ENCODE peak calls at places on chromosome 18, in five cellular contexts. I is HepG2, G is A549, U is GM23338, N is GM12878. M is an unnamed sample.

GRCh38 chr18:42052137-42052708 is 97.2 kb downstream of the PIK3C3 start:
- DNase-seq in I (no peak), G (no peak), U (peak), N (no peak), M (no peak)

GRCh38 chr18:8797206-8797605 is 91.8 kb downstream of the MTCL1 start:
- DNase-seq in I (peak), G (peak), U (no peak), N (no peak), M (no peak)

GRCh38 chr18:6928359-6928758 is 189.2 kb downstream of the LAMA1 start:
- DNase-seq in I (no peak), G (no peak), U (no peak), N (no peak), M (no peak)

GRCh38 chr18:42784612-42785011 is 330.9 kb downstream of the RIT2 start:
- DNase-seq in I (no peak), G (no peak), U (no peak), N (no peak), M (no peak)

GRCh38 chr18:23799540-23799939 is 110.3 kb downstream of the LAMA3 start:
- DNase-seq in I (no peak), G (no peak), U (no peak), N (no peak), M (no peak)

GRCh38 chr18:49788327-49788908 is 24.9 kb downstream of the ACAA2 start:
- DNase-seq in I (no peak), G (peak), U (no peak), N (peak), M (no peak)

GRCh38 chr18:49691177-49691608 is 122.1 kb downstream of the ACAA2 start:
- DNase-seq in I (no peak), G (peak), U (no peak), N (no peak), M (no peak)

GRCh38 chr18:5582849-5583667 is 39.3 kb upstream of the EPB41L3 start:
- DNase-seq in I (no peak), G (no peak), U (no peak), N (no peak), M (no peak)

GRCh38 chr18:39463986-39464385 is 1898.4 kb upstream of the CELF4 start:
- DNase-seq in I (no peak), G (no peak), U (no peak), N (no peak), M (no peak)

GRCh38 chr18:13376841-13377351 is 158.3 kb downstream of the LDLRAD4 start:
- DNase-seq in I (no peak), G (no peak), U (no peak), N (no peak), M (no peak)

GRCh38 chr18:21177742-21178305 is 64.2 kb upstream of the GREB1L start:
- DNase-seq in I (no peak), G (no peak), U (no peak), N (no peak), M (no peak)

GRCh38 chr18:23502516-23503037 is 734 bp upstream of the RMC1 start:
- DNase-seq in I (no peak), G (no peak), U (no peak), N (no peak), M (no peak)

GRCh38 chr18:10234912-10235439 is 219.5 kb upstream of the APCDD1 start:
- DNase-seq in I (no peak), G (no peak), U (no peak), N (no peak), M (no peak)

GRCh38 chr18:12443631-12444030 is 35.9 kb downstream of the PRELID3A start:
- DNase-seq in I (no peak), G (no peak), U (no peak), N (no peak), M (no peak)

GRCh38 chr18:577606-578005 is 2.6 kb upstream of the CETN1 start:
- DNase-seq in I (peak), G (no peak), U (peak), N (no peak), M (no peak)

GRCh38 chr18:46583711-46584110 is 73.3 kb downstream of the LOXHD1 start:
- DNase-seq in I (no peak), G (no peak), U (no peak), N (no peak), M (no peak)

GRCh38 chr18:49849331-49850217 is 36.2 kb upstream of the ACAA2 start:
- DNase-seq in I (peak), G (peak), U (peak), N (no peak), M (peak)

GRCh38 chr18:6752200-6752873 is 22.8 kb downstream of the ARHGAP28 start:
- DNase-seq in I (no peak), G (no peak), U (peak), N (no peak), M (no peak)

GRCh38 chr18:42654561-42654960 is 460.9 kb downstream of the RIT2 start:
- DNase-seq in I (no peak), G (no peak), U (no peak), N (no peak), M (no peak)

GRCh38 chr18:55331301-55331700 is 256.7 kb downstream of the TCF4 start:
- DNase-seq in I (no peak), G (no peak), U (no peak), N (no peak), M (no peak)

GRCh38 chr18:79068299-79068945 is 772 bp upstream of the ATP9B start:
- DNase-seq in I (no peak), G (no peak), U (peak), N (peak), M (no peak)

GRCh38 chr18:59056706-59057492 is 82.8 kb upstream of the SEC11C start:
- DNase-seq in I (peak), G (peak), U (peak), N (no peak), M (peak)

GRCh38 chr18:9126337-9126736 is 10.2 kb upstream of the ANKRD12 start:
- DNase-seq in I (no peak), G (no peak), U (no peak), N (no peak), M (no peak)

GRCh38 chr18:527136-527535 is 26.6 kb upstream of the COLEC12 start:
- DNase-seq in I (no peak), G (no peak), U (no peak), N (no peak), M (no peak)

GRCh38 chr18:37913051-37913450 is 347.5 kb upstream of the CELF4 start:
- DNase-seq in I (no peak), G (no peak), U (no peak), N (no peak), M (no peak)

GRCh38 chr18:51559902-51560287 is 362.4 kb upstream of the MEX3C start:
- DNase-seq in I (no peak), G (peak), U (no peak), N (no peak), M (no peak)

GRCh38 chr18:75089748-75090327 is 119.1 kb downstream of the PTGR3 start:
- DNase-seq in I (no peak), G (no peak), U (peak), N (no peak), M (no peak)

GRCh38 chr18:65706646-65707045 is 44.2 kb upstream of the CDH7 start:
- DNase-seq in I (no peak), G (no peak), U (peak), N (no peak), M (no peak)

GRCh38 chr18:80107396-80107795 is 1.7 kb upstream of the ADNP2 start:
- DNase-seq in I (no peak), G (no peak), U (no peak), N (no peak), M (no peak)

GRCh38 chr18:80105369-80106167 is 3.5 kb upstream of the ADNP2 start:
- DNase-seq in I (no peak), G (no peak), U (no peak), N (peak), M (no peak)

GRCh38 chr18:80106482-80107051 is 2.5 kb upstream of the ADNP2 start:
- DNase-seq in I (peak), G (no peak), U (no peak), N (no peak), M (no peak)

GRCh38 chr18:80104364-80104779 is 4.7 kb upstream of the ADNP2 start:
- DNase-seq in I (peak), G (no peak), U (peak), N (no peak), M (peak)

DNA sequence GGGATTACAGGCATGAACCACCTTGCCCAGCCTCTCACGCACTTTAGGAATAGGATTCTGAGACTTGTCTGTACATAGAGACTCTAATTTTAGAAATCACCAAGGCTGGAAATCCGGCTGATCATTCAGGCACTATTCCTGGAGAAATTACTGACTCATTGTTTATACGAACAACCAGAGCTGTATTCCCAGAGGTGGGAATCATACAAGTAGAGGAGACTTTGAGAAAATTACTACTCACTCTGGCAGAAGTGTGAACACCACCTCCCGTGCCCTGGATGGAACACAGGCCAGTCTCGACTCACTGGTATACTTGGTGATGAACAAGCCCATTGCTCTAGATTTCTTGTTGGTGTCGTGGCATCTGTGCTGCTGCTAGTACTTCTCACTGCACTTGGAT is 5.8 kb upstream of the ADNP2 start:
- DNase-seq in I (no peak), G (no peak), U (no peak), N (no peak), M (no peak)
- TF ChIP-seq JUNB in I (no peak), G (no peak), U (no peak), N (no peak), M (no peak)

GRCh38 chr18:2981212-2981728 is 31.7 kb downstream of the LPIN2 start:
- DNase-seq in I (no peak), G (peak), U (no peak), N (no peak), M (no peak)
- TF ChIP-seq JUNB in I (no peak), G (peak), U (no peak), N (no peak), M (no peak)

GRCh38 chr18:56861244-56861643 is 210.1 kb downstream of the WDR7 start:
- DNase-seq in I (no peak), G (no peak), U (no peak), N (no peak), M (no peak)
- TF ChIP-seq JUNB in I (no peak), G (no peak), U (no peak), N (no peak), M (no peak)

DNA sequence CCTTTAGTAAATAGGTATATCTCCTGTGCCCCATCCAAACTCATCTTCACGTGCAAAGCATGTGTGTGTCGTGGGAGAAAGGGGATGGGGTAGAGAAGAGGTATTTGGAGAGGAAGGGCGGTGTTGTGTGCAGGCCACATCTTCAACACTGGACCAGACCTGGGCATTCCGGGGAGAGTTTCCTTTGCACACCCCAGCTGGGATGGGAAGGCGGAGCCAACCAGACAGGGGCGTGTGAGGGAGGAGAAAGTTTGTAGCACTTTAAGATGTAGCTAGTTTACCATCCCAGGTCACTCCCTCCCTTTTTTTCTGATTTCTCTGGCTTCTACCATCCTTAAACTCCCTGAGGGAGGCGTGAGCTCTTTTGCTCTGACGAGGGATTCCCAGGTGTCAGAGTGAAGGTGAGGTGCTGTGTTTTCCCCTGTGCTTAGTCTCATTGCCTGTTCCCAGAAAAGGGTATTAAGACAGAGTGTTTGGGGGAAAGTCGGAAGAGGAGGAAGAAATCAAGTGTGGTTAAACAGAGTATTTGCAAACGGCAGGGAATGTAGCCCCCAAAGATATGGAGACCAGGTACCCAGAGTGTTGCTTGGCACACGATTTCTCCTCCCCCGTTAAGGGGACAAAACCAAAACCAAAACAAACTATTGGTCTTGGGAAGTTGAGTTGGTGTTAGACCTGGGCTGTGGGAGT is 1.6 kb downstream of the SETBP1 start:
- DNase-seq in I (no peak), G (no peak), U (peak), N (no peak), M (no peak)
- TF ChIP-seq JUNB in I (no peak), G (no peak), U (no peak), N (no peak), M (no peak)

DNA sequence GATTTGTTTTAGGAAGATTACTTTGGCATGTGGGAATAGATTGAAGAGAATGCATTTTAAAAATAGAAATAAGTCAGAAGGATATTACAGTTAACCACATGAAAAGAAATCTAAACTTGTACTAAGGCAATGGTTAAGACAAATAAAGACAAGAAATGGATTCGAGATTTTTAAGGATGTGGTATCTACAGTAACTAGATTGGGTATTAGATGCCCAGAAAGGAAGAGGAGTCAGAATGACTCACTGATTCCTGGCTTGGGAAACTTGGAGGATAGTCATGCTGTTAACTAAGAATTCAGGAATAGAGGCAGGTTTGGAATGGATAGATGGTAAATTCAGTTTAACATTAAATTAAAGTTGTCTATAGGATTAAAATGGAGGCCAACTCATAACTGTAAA is 55.9 kb downstream of the METTL4 start:
- DNase-seq in I (no peak), G (peak), U (no peak), N (no peak), M (no peak)
- TF ChIP-seq JUNB in I (no peak), G (peak), U (no peak), N (no peak), M (no peak)

GRCh38 chr18:76208632-76209308 is 286.3 kb downstream of the ZNF516 start:
- DNase-seq in I (no peak), G (no peak), U (peak), N (no peak), M (no peak)

GRCh38 chr18:76202322-76202721 is 292.7 kb downstream of the ZNF516 start:
- DNase-seq in I (no peak), G (no peak), U (no peak), N (no peak), M (no peak)

GRCh38 chr18:76209597-76209996 is 285.4 kb downstream of the ZNF516 start:
- DNase-seq in I (no peak), G (no peak), U (no peak), N (no peak), M (no peak)

GRCh38 chr18:76203552-76203951 is 291.5 kb downstream of the ZNF516 start:
- DNase-seq in I (no peak), G (no peak), U (no peak), N (no peak), M (no peak)

GRCh38 chr18:76205906-76206305 is 289.1 kb downstream of the ZNF516 start:
- DNase-seq in I (no peak), G (no peak), U (no peak), N (no peak), M (no peak)
- TF ChIP-seq JUNB in I (no peak), G (no peak), U (no peak), N (no peak), M (no peak)

DNA sequence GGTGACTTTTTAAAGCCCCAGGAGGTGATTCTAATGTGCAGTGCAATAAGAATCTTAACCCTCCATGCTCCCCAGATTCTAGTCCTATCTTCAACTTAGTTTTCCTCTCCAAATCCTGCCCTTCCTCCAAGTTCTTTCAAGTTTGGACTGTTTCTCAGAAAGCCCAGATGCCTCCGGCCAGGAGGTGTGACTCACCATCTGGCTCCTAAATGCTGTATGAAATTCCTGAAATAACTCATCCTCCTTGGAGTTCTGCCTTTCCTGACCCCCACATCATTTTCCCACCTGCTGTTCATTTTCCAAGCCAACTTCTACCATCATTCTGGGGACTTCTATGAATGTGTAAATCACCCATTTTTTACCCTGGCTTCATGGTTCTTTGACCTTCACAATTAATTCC is 118.2 kb upstream of the NOL4 start:
- DNase-seq in I (no peak), G (no peak), U (peak), N (no peak), M (no peak)
- TF ChIP-seq JUNB in I (no peak), G (no peak), U (no peak), N (no peak), M (no peak)

M was measured in K562.